ENCODE peak calls at places on chromosomes 3 and 15, in seven cellular contexts. Z is HCT116, O is astrocyte of the spinal cord, T is endothelial cell, A is GM20000, B is Calu3, E is foreskin keratinocyte. H is an unnamed sample.
A peak's percentile ranks its signal among the peaks of the same experiment; 100 is the strongest.

GRCh38 chr15:92839696-92840095 is 60.4 kb upstream of the CHD2 start:
- DNase-seq in T (no peak), A (peak; percentile 41), B (no peak), Z (no peak), O (no peak), E (no peak), H (no peak)

GRCh38 chr3:126992776-126993175 is 9.9 kb downstream of the PLXNA1 start:
- DNase-seq in A (no peak), T (no peak), O (no peak), Z (no peak), B (no peak), E (no peak), H (no peak)

GRCh38 chr3:147921044-147921443 is 511.9 kb downstream of the ZIC1 start:
- DNase-seq in A (no peak), E (no peak), O (peak; percentile 59), B (no peak), T (no peak), Z (no peak), H (no peak)

GRCh38 chr3:122969585-122970453 is 57.7 kb downstream of the SEMA5B start:
- DNase-seq in E (peak; percentile 76), A (no peak), O (peak; percentile 29), Z (no peak), T (no peak), B (no peak), H (no peak)

GRCh38 chr15:61871926-61872522 is 188.2 kb downstream of the VPS13C start:
- DNase-seq in B (no peak), A (peak; percentile 8), O (peak; percentile 40), Z (peak; percentile 12), T (no peak), E (peak; percentile 12), H (no peak)

GRCh38 chr3:160869825-160870224 is 113.8 kb downstream of the PPM1L start:
- DNase-seq in B (no peak), A (no peak), O (no peak), T (no peak), Z (no peak), E (peak; percentile 78), H (no peak)

GRCh38 chr15:41417812-41418211 is 917 bp downstream of the RTF1 start:
- DNase-seq in Z (no peak), B (no peak), E (peak; percentile 25), O (peak; percentile 21), A (peak; percentile 31), T (no peak), H (no peak)

GRCh38 chr3:50584391-50584790 is 15.1 kb downstream of the HEMK1 start:
- DNase-seq in B (no peak), A (no peak), E (no peak), T (no peak), O (no peak), Z (no peak), H (no peak)

GRCh38 chr15:51837784-51838183 is 8.3 kb downstream of the TMOD3 start:
- DNase-seq in O (peak; percentile 43), A (peak; percentile 32), Z (no peak), E (no peak), T (no peak), B (no peak), H (no peak)

GRCh38 chr15:93045191-93045785 is 43.7 kb downstream of the RGMA start:
- DNase-seq in Z (no peak), A (no peak), B (no peak), E (no peak), T (no peak), O (no peak), H (no peak)

GRCh38 chr3:157865449-157865862 is 240.8 kb downstream of the SHOX2 start:
- DNase-seq in B (peak; percentile 88), E (peak; percentile 5), O (no peak), Z (peak; percentile 42), A (peak; percentile 63), T (peak; percentile 87), H (peak; percentile 93)

GRCh38 chr15:52798529-52799101 is 8.5 kb upstream of the ONECUT1 start:
- DNase-seq in Z (no peak), O (no peak), A (no peak), B (no peak), E (no peak), T (no peak), H (peak; percentile 83)

GRCh38 chr15:98067339-98067738 is 106.8 kb downstream of the ARRDC4 start:
- DNase-seq in Z (no peak), A (no peak), T (no peak), O (no peak), E (no peak), B (no peak), H (no peak)

GRCh38 chr3:142087676-142088075 is 61.7 kb downstream of the TFDP2 start:
- DNase-seq in O (peak; percentile 39), E (peak; percentile 91), B (no peak), A (no peak), T (no peak), Z (peak; percentile 13), H (no peak)

GRCh38 chr3:124791142-124791541 is 60.9 kb downstream of the UMPS start:
- DNase-seq in Z (no peak), E (no peak), A (no peak), B (no peak), O (no peak), T (no peak), H (no peak)

GRCh38 chr3:170488802-170489201 is 70.1 kb downstream of the CLDN11 start:
- DNase-seq in B (no peak), E (peak; percentile 82), A (no peak), Z (no peak), T (no peak), O (peak; percentile 62), H (no peak)

GRCh38 chr15:44222478-44222877 is 27.4 kb upstream of the FRMD5 start:
- DNase-seq in Z (no peak), T (no peak), E (no peak), A (no peak), O (peak; percentile 15), B (no peak), H (no peak)

GRCh38 chr3:128269796-128270195 is 116.5 kb downstream of the EEFSEC start:
- DNase-seq in B (no peak), E (no peak), O (no peak), A (no peak), Z (no peak), T (no peak), H (peak; percentile 42)

GRCh38 chr3:41338276-41338675 is 139.0 kb downstream of the CTNNB1 start:
- DNase-seq in A (no peak), B (no peak), E (peak; percentile 55), O (peak; percentile 49), Z (no peak), T (no peak), H (no peak)

GRCh38 chr15:92466834-92467233 is 73.2 kb downstream of the ST8SIA2 start:
- DNase-seq in E (no peak), O (no peak), T (no peak), Z (no peak), B (no peak), A (no peak), H (peak; percentile 29)

GRCh38 chr3:157290761-157291160 is 130.8 kb upstream of the CCNL1 start:
- DNase-seq in B (no peak), A (no peak), Z (no peak), T (no peak), O (peak; percentile 63), E (peak; percentile 8), H (no peak)

GRCh38 chr15:95972136-95972553 is 358.4 kb upstream of the NR2F2 start:
- DNase-seq in B (no peak), E (no peak), O (peak; percentile 77), Z (no peak), A (no peak), T (no peak), H (no peak)

GRCh38 chr15:95975212-95975611 is 355.3 kb upstream of the NR2F2 start:
- DNase-seq in Z (no peak), E (no peak), A (peak; percentile 31), T (no peak), O (peak; percentile 13), B (no peak), H (no peak)

GRCh38 chr15:95973566-95974256 is 356.8 kb upstream of the NR2F2 start:
- DNase-seq in T (no peak), B (no peak), A (peak; percentile 22), O (no peak), E (no peak), Z (no peak), H (no peak)

GRCh38 chr15:95970326-95970725 is 360.2 kb upstream of the NR2F2 start:
- DNase-seq in Z (no peak), E (no peak), A (no peak), B (no peak), T (no peak), O (no peak), H (no peak)

GRCh38 chr15:95972812-95973211 is 357.7 kb upstream of the NR2F2 start:
- DNase-seq in E (no peak), B (no peak), Z (no peak), O (no peak), A (no peak), T (no peak), H (no peak)
- TF ChIP-seq CTCF in E (no peak), B (no peak), Z (no peak), O (no peak), A (no peak), T (no peak), H (no peak)

DNA sequence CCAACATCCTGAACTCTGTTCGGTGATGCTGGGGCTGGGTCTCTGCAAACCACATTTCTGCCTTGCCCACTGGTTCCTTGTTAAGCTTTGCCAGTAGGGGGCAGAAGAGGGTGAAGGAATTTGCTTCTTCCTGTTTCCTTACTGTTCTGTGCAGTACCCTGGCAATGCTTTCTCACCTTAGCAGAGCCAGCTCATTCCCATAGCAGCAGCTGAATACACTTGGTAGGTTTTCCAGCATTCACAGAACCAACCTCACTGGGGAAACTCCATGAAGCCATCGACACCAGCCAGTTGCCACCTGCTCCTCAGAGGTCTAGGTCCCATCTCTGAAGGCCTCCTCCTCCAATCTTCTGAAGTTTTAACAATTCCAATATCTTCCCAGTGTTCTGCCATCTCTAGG is 308.4 kb downstream of the PDCD6IP start:
- DNase-seq in T (peak; percentile 70), Z (peak; percentile 2), A (peak; percentile 33), O (peak; percentile 20), E (no peak), B (peak; percentile 55), H (peak; percentile 90)
- TF ChIP-seq CTCF in T (peak; percentile 71), Z (peak; percentile 63), A (peak; percentile 39), O (peak; percentile 57), E (peak; percentile 38), B (no peak), H (peak; percentile 91)

GRCh38 chr3:69325151-69325550 is 60.7 kb downstream of the FRMD4B start:
- DNase-seq in E (no peak), Z (no peak), B (no peak), O (no peak), A (no peak), T (no peak), H (no peak)

GRCh38 chr3:69322110-69322509 is 63.8 kb downstream of the FRMD4B start:
- DNase-seq in Z (no peak), B (no peak), T (no peak), O (no peak), E (no peak), A (no peak), H (no peak)

GRCh38 chr3:69326821-69327433 is 59.0 kb downstream of the FRMD4B start:
- DNase-seq in O (no peak), E (no peak), A (peak; percentile 50), T (no peak), B (no peak), Z (no peak), H (no peak)

GRCh38 chr3:69323941-69324340 is 61.9 kb downstream of the FRMD4B start:
- DNase-seq in O (no peak), B (no peak), A (no peak), T (no peak), Z (no peak), E (no peak), H (no peak)

GRCh38 chr3:69324362-69325025 is 61.4 kb downstream of the FRMD4B start:
- DNase-seq in T (peak; percentile 17), E (no peak), B (no peak), A (no peak), Z (no peak), O (no peak), H (peak; percentile 62)
- TF ChIP-seq CTCF in T (no peak), E (peak; percentile 55), B (no peak), A (peak; percentile 20), Z (peak; percentile 41), O (peak; percentile 31), H (peak; percentile 83)

GRCh38 chr3:64593350-64593749 is 94.5 kb downstream of the ADAMTS9 start:
- DNase-seq in T (no peak), B (no peak), O (no peak), A (no peak), E (no peak), Z (no peak), H (no peak)
- TF ChIP-seq CTCF in T (no peak), B (no peak), O (no peak), A (no peak), E (no peak), Z (no peak), H (no peak)

H was measured in endodermal cell.